ENCODE peak calls at places on chromosomes 3 and 15, in five cellular contexts. S is A549, Q is GM23338, Z is K562, X is GM12878. J is an unnamed sample.

GRCh38 chr3:39990532-39990931 is 181.1 kb downstream of the MYRIP start:
- DNase-seq in S (peak; percentile 54), X (peak; percentile 5), Z (peak; percentile 76), Q (peak; percentile 83), J (peak; percentile 70)

GRCh38 chr15:71109130-71109529 is 6.1 kb upstream of the THSD4 start:
- DNase-seq in Q (no peak), S (no peak), Z (no peak), X (no peak), J (no peak)

GRCh38 chr3:134322286-134322685 is 52.0 kb downstream of the AMOTL2 start:
- DNase-seq in X (no peak), Z (no peak), S (no peak), Q (no peak), J (no peak)

GRCh38 chr3:12929801-12930200 is 88.4 kb upstream of the RPL32 start:
- DNase-seq in S (no peak), X (no peak), Z (no peak), Q (no peak), J (no peak)

GRCh38 chr3:163490119-163490518 is 1588.2 kb downstream of the SI start:
- DNase-seq in S (peak; percentile 67), Q (peak; percentile 76), Z (peak; percentile 59), X (no peak), J (peak; percentile 57)

GRCh38 chr3:197292083-197293042 is 6.0 kb downstream of the DLG1 start:
- DNase-seq in X (no peak), Z (no peak), Q (no peak), S (no peak), J (peak; percentile 54)

GRCh38 chr15:60590935-60591490 is 112.1 kb upstream of the ICE2 start:
- DNase-seq in S (peak; percentile 47), Z (no peak), Q (peak; percentile 82), X (no peak), J (peak; percentile 96)

GRCh38 chr15:85496551-85497545 is 116.4 kb downstream of the AKAP13 start:
- DNase-seq in S (no peak), X (no peak), Z (no peak), Q (no peak), J (peak; percentile 16)

GRCh38 chr3:171459130-171459941 is 869 bp downstream of the TNIK start:
- DNase-seq in X (no peak), S (peak; percentile 13), Z (no peak), Q (peak; percentile 64), J (no peak)

GRCh38 chr3:44870375-44871061 is 3.9 kb upstream of the TGM4 start:
- DNase-seq in Q (no peak), S (peak; percentile 33), Z (no peak), X (no peak), J (peak; percentile 44)

GRCh38 chr3:10757821-10758130 is 58.3 kb upstream of the SLC6A11 start:
- DNase-seq in X (no peak), Q (no peak), Z (no peak), S (no peak), J (no peak)

GRCh38 chr15:29379647-29380046 is 110.0 kb upstream of the NSMCE3 start:
- DNase-seq in Z (no peak), S (no peak), Q (no peak), X (no peak), J (no peak)

GRCh38 chr3:11077466-11077865 is 76.8 kb upstream of the HRH1 start:
- DNase-seq in Z (no peak), X (no peak), Q (no peak), S (peak; percentile 32), J (no peak)

GRCh38 chr15:74657846-74658245 is 38.0 kb downstream of the EDC3 start:
- DNase-seq in S (no peak), Z (peak; percentile 36), X (no peak), Q (no peak), J (no peak)

GRCh38 chr15:85545757-85546156 is 165.4 kb downstream of the AKAP13 start:
- DNase-seq in Z (no peak), X (no peak), Q (no peak), S (no peak), J (no peak)

GRCh38 chr3:43960448-43960840 is 269.7 kb downstream of the ABHD5 start:
- DNase-seq in S (peak; percentile 5), X (no peak), Z (peak; percentile 50), Q (no peak), J (no peak)

GRCh38 chr15:67750371-67750770 is 74.9 kb upstream of the SKOR1 start:
- DNase-seq in Q (peak; percentile 56), Z (no peak), S (no peak), X (no peak), J (no peak)

GRCh38 chr15:70852501-70853269 is 1.3 kb downstream of the LARP6 start:
- DNase-seq in S (no peak), Z (no peak), X (no peak), Q (no peak), J (no peak)

GRCh38 chr3:121126378-121127035 is 218.5 kb downstream of the STXBP5L start:
- DNase-seq in X (no peak), Z (no peak), Q (no peak), S (no peak), J (no peak)

GRCh38 chr3:196890309-196890708 is 22.6 kb downstream of the SENP5 start:
- DNase-seq in X (no peak), S (no peak), Z (no peak), Q (no peak), J (no peak)

GRCh38 chr3:148023994-148024393 is 614.8 kb downstream of the ZIC1 start:
- DNase-seq in Z (no peak), S (no peak), X (no peak), Q (no peak), J (no peak)

GRCh38 chr3:73867524-73867923 is 242.8 kb upstream of the PDZRN3 start:
- DNase-seq in S (no peak), X (no peak), Q (no peak), Z (no peak), J (no peak)

GRCh38 chr15:40463886-40464545 is 6.8 kb upstream of the CHST14 start:
- DNase-seq in Q (no peak), X (no peak), Z (no peak), S (no peak), J (no peak)

GRCh38 chr15:67042490-67043181 is 22.8 kb upstream of the SMAD3 start:
- DNase-seq in Z (no peak), Q (no peak), S (no peak), X (no peak), J (no peak)

GRCh38 chr15:101024111-101024695 is 105.0 kb downstream of the LRRK1 start:
- DNase-seq in X (no peak), Z (no peak), Q (no peak), S (no peak), J (no peak)

GRCh38 chr15:61659571-61660190 is 400.6 kb downstream of the VPS13C start:
- DNase-seq in Z (no peak), X (no peak), Q (no peak), S (no peak), J (no peak)

GRCh38 chr3:183555541-183556081 is at the start of gene KLHL6:
- DNase-seq in Q (no peak), X (peak; percentile 64), Z (peak; percentile 53), S (no peak), J (no peak)

GRCh38 chr15:81000144-81000625 is 538 bp upstream of the TLNRD1 start:
- DNase-seq in Q (no peak), X (no peak), S (peak; percentile 36), Z (peak; percentile 41), J (peak; percentile 27)

GRCh38 chr15:36908991-36909390 is 191.4 kb downstream of the MEIS2 start:
- DNase-seq in Q (no peak), S (no peak), X (no peak), Z (no peak), J (no peak)

GRCh38 chr3:153313307-153313945 is 151.4 kb downstream of the RAP2B start:
- DNase-seq in X (no peak), Q (no peak), Z (no peak), S (no peak), J (no peak)
- TF ChIP-seq JUNB in X (no peak), Q (no peak), Z (no peak), S (no peak), J (no peak)

GRCh38 chr3:47855461-47856383 is 52.8 kb downstream of the DHX30 start:
- DNase-seq in Q (no peak), X (no peak), Z (no peak), S (no peak), J (no peak)
- TF ChIP-seq JUNB in Q (no peak), X (no peak), Z (no peak), S (no peak), J (no peak)

GRCh38 chr3:25575001-25575400 is 89.7 kb downstream of the TOP2B start:
- DNase-seq in Q (no peak), X (no peak), S (no peak), Z (peak; percentile 18), J (no peak)

GRCh38 chr3:25572336-25572735 is 92.4 kb downstream of the TOP2B start:
- DNase-seq in Q (no peak), Z (no peak), S (no peak), X (no peak), J (no peak)

GRCh38 chr3:25574172-25574765 is 90.4 kb downstream of the TOP2B start:
- DNase-seq in Z (no peak), S (no peak), Q (no peak), X (no peak), J (no peak)

GRCh38 chr3:25572919-25573385 is 91.8 kb downstream of the TOP2B start:
- DNase-seq in Z (no peak), Q (no peak), S (no peak), X (no peak), J (no peak)

DNA sequence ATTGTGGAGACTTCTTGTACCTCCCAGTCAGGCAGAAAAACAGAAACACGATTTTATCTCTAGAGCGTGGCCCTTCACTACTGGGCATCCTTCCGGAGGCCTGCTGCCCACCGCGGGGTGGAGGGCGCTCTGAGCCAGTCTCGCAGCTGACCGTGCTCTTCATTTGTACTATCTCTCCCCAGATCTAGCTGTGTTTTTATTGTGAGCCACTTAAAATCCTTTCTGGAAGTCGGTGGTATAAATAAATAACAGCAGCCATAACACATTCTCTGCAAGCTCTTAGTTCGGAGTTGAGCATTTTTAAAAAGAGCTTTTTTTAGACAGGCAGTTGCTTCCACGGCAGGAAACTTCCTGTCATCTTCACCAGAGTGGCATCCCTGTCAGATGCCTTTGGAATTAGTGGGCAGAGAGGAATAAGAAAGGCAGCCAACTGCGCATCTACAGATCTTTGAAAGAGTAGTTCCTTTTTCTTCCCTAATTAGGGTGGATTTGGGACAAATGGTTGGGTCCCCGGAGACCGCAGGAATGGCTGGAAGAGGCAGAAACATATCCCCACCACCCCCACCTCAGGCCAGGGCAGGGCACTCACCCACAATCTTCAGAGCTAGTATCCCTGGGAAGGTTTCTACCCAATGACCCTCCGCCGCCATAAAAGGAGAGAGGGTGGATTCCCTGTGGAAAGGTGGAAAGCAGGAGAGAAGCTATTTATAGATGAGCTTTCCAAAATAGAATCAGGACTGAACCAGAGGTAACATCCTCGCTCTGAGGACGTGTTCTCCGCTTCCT is 91.1 kb downstream of the TOP2B start:
- DNase-seq in Z (no peak), X (no peak), Q (no peak), S (no peak), J (no peak)
- TF ChIP-seq JUNB in Z (no peak), X (no peak), Q (no peak), S (no peak), J (no peak)

DNA sequence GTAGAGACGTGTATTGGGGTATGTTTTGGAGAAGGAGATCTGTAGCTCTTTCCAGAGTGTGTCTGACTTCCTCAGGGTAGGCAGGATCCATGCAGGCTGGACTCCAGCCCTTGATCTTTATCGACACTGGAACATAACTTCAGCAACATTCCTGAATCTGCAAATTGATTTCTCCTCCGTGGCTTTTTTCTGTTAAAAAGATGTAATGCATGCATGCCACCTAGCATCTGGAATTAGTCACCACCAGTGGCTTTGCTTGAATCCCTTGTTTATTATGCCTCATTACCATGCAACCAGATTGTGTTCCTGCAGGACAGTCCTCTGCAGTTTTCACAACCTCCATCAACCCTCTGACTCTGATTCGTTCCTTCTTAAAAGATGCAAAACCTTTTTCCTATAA is 86.1 kb downstream of the CCNL1 start:
- DNase-seq in X (no peak), S (no peak), Z (no peak), Q (no peak), J (no peak)
- TF ChIP-seq JUNB in X (no peak), S (no peak), Z (no peak), Q (no peak), J (no peak)

J was measured in HepG2.